ENCODE peak calls at places on chromosomes 11 and 22, in eight cellular contexts. K is neuronal stem cell, A is colonic mucosa, R is mammary epithelial cell, V is DND-41, O is IMR-90, F is HCT116, Q is endothelial cell of umbilical vein. Z is an unnamed sample. For H3K4me1, the result is how much of the 10 kb centered on the place peaks cover.

GRCh38 chr11:64259533-64260067 is 8.3 kb downstream of the PLCB3 start:
- DNase-seq in O (no peak), F (no peak), Q (no peak), K (no peak), V (no peak), R (no peak), A (no peak), Z (no peak)

GRCh38 chr11:78138694-78139421 is 568 bp downstream of the ALG8 start:
- DNase-seq in Q (no peak), K (peak), V (peak), A (peak), O (peak), F (peak), R (peak), Z (peak)

GRCh38 chr22:29661355-29661754 is 57.9 kb downstream of the NF2 start:
- DNase-seq in R (peak), A (no peak), O (peak), F (no peak), Q (peak), K (no peak), V (no peak), Z (peak)

GRCh38 chr22:27050771-27051170 is 393.4 kb downstream of the MIAT start:
- DNase-seq in V (no peak), Q (no peak), R (no peak), F (no peak), K (no peak), O (no peak), A (no peak), Z (no peak)

GRCh38 chr11:78109011-78109685 is 29.5 kb upstream of the NDUFC2 start:
- DNase-seq in F (no peak), V (no peak), R (no peak), K (no peak), A (no peak), Q (no peak), O (no peak), Z (no peak)

GRCh38 chr22:49327411-49327810 is 500.3 kb downstream of the BRD1 start:
- DNase-seq in K (no peak), Q (no peak), O (no peak), R (no peak), V (no peak), A (no peak), F (no peak), Z (no peak)

GRCh38 chr11:123753110-123753509 is 1.2 kb downstream of the OR6X1 start:
- DNase-seq in R (no peak), K (no peak), A (no peak), Q (no peak), F (no peak), O (no peak), V (no peak), Z (no peak)

GRCh38 chr22:36739185-36739584 is 35.6 kb upstream of the CACNG2 start:
- DNase-seq in K (no peak), F (no peak), Q (no peak), A (no peak), V (no peak), R (no peak), O (no peak), Z (no peak)

GRCh38 chr11:64255135-64256128 is 4.1 kb downstream of the PLCB3 start:
- DNase-seq in A (no peak), O (no peak), V (no peak), R (no peak), Q (no peak), F (no peak), K (no peak), Z (no peak)

GRCh38 chr11:112734207-112734606 is 227.0 kb upstream of the NCAM1 start:
- DNase-seq in R (peak), O (peak), A (no peak), K (peak), V (peak), Q (no peak), F (no peak), Z (peak)

GRCh38 chr22:38192475-38192863 is 9.3 kb upstream of the MAFF start:
- DNase-seq in A (no peak), F (no peak), Q (no peak), R (no peak), K (no peak), O (no peak), V (no peak), Z (no peak)

GRCh38 chr11:61567286-61568061 is 13.4 kb downstream of the SYT7 start:
- DNase-seq in O (peak), A (peak), R (peak), V (peak), Q (peak), K (peak), F (peak), Z (peak)

GRCh38 chr11:126917531-126918204 is 82.9 kb downstream of the KIRREL3 start:
- DNase-seq in R (peak), V (no peak), Q (no peak), O (peak), F (no peak), K (no peak), A (no peak), Z (peak)

GRCh38 chr11:134034496-134035381 is 34.1 kb upstream of the JAM3 start:
- DNase-seq in V (peak), K (no peak), O (no peak), R (peak), Q (no peak), F (no peak), A (no peak), Z (peak)

GRCh38 chr11:134036484-134037092 is 32.3 kb upstream of the JAM3 start:
- DNase-seq in R (no peak), K (no peak), V (no peak), F (no peak), O (no peak), Q (no peak), A (no peak), Z (peak)

GRCh38 chr11:134038897-134039470 is 29.9 kb upstream of the JAM3 start:
- DNase-seq in F (no peak), V (no peak), K (no peak), R (no peak), Q (no peak), O (peak), A (no peak), Z (no peak)

GRCh38 chr11:134039726-134040385 is 29.0 kb upstream of the JAM3 start:
- DNase-seq in V (no peak), K (no peak), Q (no peak), O (no peak), A (no peak), F (no peak), R (no peak), Z (no peak)

DNA sequence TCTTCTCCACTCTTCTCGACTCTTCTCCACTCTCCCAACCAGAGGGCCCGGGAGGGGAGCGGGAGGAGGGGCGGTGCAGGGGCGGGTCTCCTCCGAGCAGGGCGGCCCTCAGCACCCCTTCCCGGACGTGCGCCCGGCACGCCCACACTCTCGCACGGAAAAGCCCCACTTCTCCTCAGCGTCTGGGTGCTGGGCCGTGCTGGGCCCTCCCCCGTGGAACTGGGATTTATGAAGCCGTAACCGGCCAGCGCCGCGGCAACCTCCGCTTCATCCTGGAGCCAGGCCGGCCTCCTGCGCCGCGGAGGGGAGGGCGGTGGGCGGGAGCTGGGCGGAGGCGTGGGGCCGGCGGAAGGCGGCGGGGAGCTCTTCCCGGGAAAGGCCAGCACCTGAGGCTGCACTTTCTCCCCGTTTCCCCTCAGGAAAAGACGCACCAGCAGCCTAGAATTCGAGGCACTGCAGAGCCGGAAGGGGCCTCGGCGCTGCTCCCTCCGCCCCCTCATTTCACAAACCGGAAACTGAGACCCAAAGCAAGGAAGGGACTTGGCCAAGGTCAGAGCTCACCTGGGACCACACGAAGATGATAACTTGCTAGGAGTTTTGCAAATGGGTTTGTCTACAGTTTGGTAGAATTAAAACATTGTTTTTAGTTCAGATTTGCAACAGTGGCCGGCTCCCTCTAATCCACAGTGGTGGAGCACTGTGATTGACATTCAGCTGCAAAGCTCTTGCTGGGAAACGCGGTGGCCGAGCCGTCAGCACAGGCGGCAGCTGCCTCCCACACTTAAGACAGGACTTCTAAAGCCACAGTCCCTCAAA is 31.6 kb upstream of the JAM3 start:
- DNase-seq in K (no peak), Q (peak), V (peak), F (no peak), A (peak), R (peak), O (peak), Z (peak)
- H3K9ac ChIP-seq in K (peak), Q (peak), V (peak), F (peak), A (peak), R (no peak), O (peak), Z (peak)

DNA sequence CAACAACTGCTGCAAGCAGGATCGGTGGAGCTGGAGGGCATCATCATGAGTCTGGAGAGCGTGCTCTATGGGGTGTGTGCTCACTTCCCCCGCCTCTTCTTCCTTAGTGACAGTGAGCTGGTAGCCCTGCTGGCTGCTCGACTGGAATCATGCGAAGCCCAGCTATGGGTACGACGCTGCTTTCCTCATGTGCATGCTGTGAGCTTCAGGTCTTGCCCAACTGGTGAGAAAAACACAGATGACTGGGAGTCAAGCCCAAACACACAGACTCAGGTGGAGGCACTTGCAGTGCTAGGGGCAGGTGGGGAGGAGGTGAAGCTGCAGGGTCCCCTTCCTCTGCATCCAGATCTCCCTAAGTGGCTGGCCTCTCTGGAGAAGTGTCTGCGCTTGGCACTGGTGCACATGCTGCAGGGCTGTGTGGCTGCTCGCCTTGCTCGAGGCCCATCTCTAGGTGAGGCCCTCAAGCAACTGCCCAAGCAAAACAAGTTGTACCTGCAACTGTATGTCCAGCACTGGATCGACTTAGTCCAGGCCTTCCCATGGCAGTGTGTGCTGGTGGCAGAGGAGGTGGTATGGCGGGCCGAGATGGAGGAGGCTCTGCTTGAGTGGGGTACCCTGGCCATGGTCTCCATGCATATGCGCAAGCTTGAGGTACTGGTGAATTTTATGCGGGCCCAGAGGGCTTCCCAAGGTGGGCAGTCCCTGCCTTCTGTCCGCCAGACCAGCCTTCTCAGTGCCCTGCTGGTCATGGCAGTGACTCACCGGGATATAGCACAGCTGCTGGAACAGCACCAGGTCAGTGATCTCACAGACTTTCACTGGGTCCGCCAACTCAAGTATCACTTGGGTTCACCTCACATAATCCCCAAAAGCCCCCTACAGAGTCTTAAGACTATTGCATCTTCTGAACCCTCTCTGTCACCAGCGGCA is 48.1 kb downstream of the DNHD1 start:
- DNase-seq in V (no peak), A (no peak), R (no peak), O (peak), F (no peak), Q (no peak), K (no peak), Z (peak)
- H3K4me3 ChIP-seq in V (no peak), A (no peak), R (no peak), O (no peak), F (no peak), Q (no peak), K (no peak), Z (no peak)

GRCh38 chr22:31625661-31626426 is 36.2 kb downstream of the PISD start:
- DNase-seq in A (peak), R (no peak), O (peak), F (no peak), Q (peak), V (no peak), K (peak), Z (peak)
- H3K4me1 ChIP-seq in A (under half), R (under half), O (under half), F (under half), Q (under half), V (under half), K (under half), Z (under half)

GRCh38 chr22:50562523-50563409 is at the start of gene SYCE3:
- DNase-seq in V (peak), K (peak), O (peak), Q (peak), R (peak), A (peak), F (peak), Z (peak)
- H3K9ac ChIP-seq in V (peak), K (peak), O (peak), Q (no peak), R (no peak), A (peak), F (peak), Z (peak)

GRCh38 chr22:46073683-46074504 is 76.4 kb upstream of the PPARA start:
- DNase-seq in F (no peak), A (no peak), K (no peak), V (peak), O (peak), Q (peak), R (peak), Z (peak)
- H3K4me3 ChIP-seq in F (peak), A (peak), K (no peak), V (peak), O (peak), Q (peak), R (peak), Z (peak)

GRCh38 chr11:3221408-3222002 is 2.9 kb upstream of the MRGPRG start:
- DNase-seq in O (no peak), K (no peak), F (no peak), R (no peak), A (peak), V (no peak), Q (no peak), Z (peak)

GRCh38 chr11:3223932-3224729 is 5.5 kb upstream of the MRGPRG start:
- DNase-seq in O (no peak), Q (no peak), F (no peak), A (no peak), R (no peak), K (no peak), V (peak), Z (no peak)

GRCh38 chr11:3220521-3221407 is 2.2 kb upstream of the MRGPRG start:
- DNase-seq in A (peak), O (no peak), F (no peak), V (no peak), Q (no peak), R (no peak), K (no peak), Z (no peak)

GRCh38 chr11:3222941-3223905 is 4.6 kb upstream of the MRGPRG start:
- DNase-seq in O (no peak), K (no peak), Q (no peak), F (no peak), R (no peak), V (peak), A (no peak), Z (no peak)

GRCh38 chr11:3222003-3222855 is 3.6 kb upstream of the MRGPRG start:
- DNase-seq in V (no peak), A (no peak), Q (no peak), R (no peak), O (no peak), F (no peak), K (no peak), Z (no peak)
- H3K4me1 ChIP-seq in V (under half), A (under half), Q (under half), R (under half), O (under half), F (under half), K (under half), Z (under half)

GRCh38 chr22:39255449-39256185 is 10.8 kb upstream of the PDGFB start:
- DNase-seq in F (no peak), A (no peak), R (no peak), V (no peak), K (no peak), Q (no peak), O (no peak), Z (no peak)
- H3K9ac ChIP-seq in F (peak), A (no peak), R (peak), V (no peak), K (no peak), Q (peak), O (peak), Z (peak)

Z was measured in GM23248.